ENCODE peak calls at places on chromosome 11, in five cellular contexts. L is GM23338, O is cardiac muscle cell, P is kidney, E is HCT116. H is an unnamed sample.

GRCh38 chr11:65862941-65863888 is 3.0 kb downstream of the MUS81 start:
- DNase-seq in L (no peak), O (no peak), P (peak; percentile 77), E (no peak), H (no peak)

GRCh38 chr11:44351898-44352498 is 42.1 kb upstream of the ALX4 start:
- DNase-seq in L (peak; percentile 58), O (no peak), P (no peak), E (peak; percentile 13), H (no peak)

GRCh38 chr11:76767659-76768058 is 15.5 kb upstream of the TSKU start:
- DNase-seq in L (no peak), O (no peak), P (no peak), E (no peak), H (no peak)

GRCh38 chr11:106159846-106160245 is 82.4 kb downstream of the AASDHPPT start:
- DNase-seq in L (no peak), O (peak; percentile 75), P (no peak), E (no peak), H (no peak)

GRCh38 chr11:76307416-76307815 is 73.5 kb downstream of the THAP12 start:
- DNase-seq in L (no peak), O (no peak), P (no peak), E (no peak), H (no peak)

GRCh38 chr11:102580185-102580951 is 44.8 kb downstream of the MMP20 start:
- DNase-seq in L (no peak), O (no peak), P (no peak), E (no peak), H (no peak)

GRCh38 chr11:83051760-83052671 is 19.7 kb downstream of the RAB30 start:
- DNase-seq in L (no peak), O (peak; percentile 91), P (no peak), E (no peak), H (no peak)

GRCh38 chr11:63660972-63661371 is 10.2 kb downstream of the ATL3 start:
- DNase-seq in L (no peak), O (no peak), P (no peak), E (no peak), H (no peak)

GRCh38 chr11:73983764-73984543 is 1.3 kb upstream of the UCP2 start:
- DNase-seq in L (no peak), O (no peak), P (peak; percentile 25), E (no peak), H (peak; percentile 40)

GRCh38 chr11:34977039-34977906 is 60.9 kb downstream of the PDHX start:
- DNase-seq in L (no peak), O (peak; percentile 54), P (no peak), E (peak; percentile 33), H (no peak)

GRCh38 chr11:67002297-67002913 is 20.5 kb upstream of the SYT12 start:
- DNase-seq in L (peak; percentile 79), O (no peak), P (no peak), E (no peak), H (no peak)

GRCh38 chr11:76288166-76288978 is 82.1 kb upstream of the WNT11 start:
- DNase-seq in L (no peak), O (no peak), P (no peak), E (no peak), H (peak; percentile 5)

GRCh38 chr11:124837491-124837856 is 27.8 kb upstream of the ROBO3 start:
- DNase-seq in L (peak; percentile 88), O (peak; percentile 90), P (no peak), E (peak; percentile 72), H (peak; percentile 82)

GRCh38 chr11:57649826-57650738 is at the start of gene YPEL4:
- DNase-seq in L (peak; percentile 69), O (peak; percentile 87), P (peak; percentile 85), E (no peak), H (peak; percentile 21)

GRCh38 chr11:100004541-100004940 is 682.5 kb upstream of the ARHGAP42 start:
- DNase-seq in L (no peak), O (peak; percentile 66), P (no peak), E (no peak), H (no peak)

GRCh38 chr11:102111787-102112653 is 1.8 kb downstream of the YAP1 start:
- DNase-seq in L (no peak), O (peak; percentile 89), P (no peak), E (peak; percentile 98), H (no peak)

GRCh38 chr11:61021661-61022212 is 50.3 kb downstream of the CD6 start:
- DNase-seq in L (peak; percentile 90), O (no peak), P (no peak), E (no peak), H (peak; percentile 60)

GRCh38 chr11:22449441-22449840 is 111.3 kb downstream of the SLC17A6 start:
- DNase-seq in L (peak; percentile 60), O (peak; percentile 25), P (no peak), E (no peak), H (no peak)

GRCh38 chr11:20192151-20192550 is 31.9 kb upstream of the DBX1 start:
- DNase-seq in L (no peak), O (no peak), P (no peak), E (no peak), H (no peak)

GRCh38 chr11:78961938-78962701 is 387.5 kb upstream of the NARS2 start:
- DNase-seq in L (peak; percentile 94), O (peak; percentile 67), P (peak; percentile 79), E (no peak), H (no peak)

GRCh38 chr11:61102667-61103491 is 590 bp downstream of the CD5 start:
- DNase-seq in L (no peak), O (no peak), P (no peak), E (no peak), H (no peak)

GRCh38 chr11:6333112-6333511 is 12.8 kb upstream of the CAVIN3 start:
- DNase-seq in L (no peak), O (no peak), P (no peak), E (no peak), H (no peak)

GRCh38 chr11:7413961-7414728 is 71.2 kb upstream of the OLFML1 start:
- DNase-seq in L (peak; percentile 40), O (no peak), P (no peak), E (no peak), H (no peak)

GRCh38 chr11:17578958-17579357 is 31.9 kb downstream of the OTOG start:
- DNase-seq in L (no peak), O (no peak), P (peak; percentile 40), E (no peak), H (no peak)

DNA sequence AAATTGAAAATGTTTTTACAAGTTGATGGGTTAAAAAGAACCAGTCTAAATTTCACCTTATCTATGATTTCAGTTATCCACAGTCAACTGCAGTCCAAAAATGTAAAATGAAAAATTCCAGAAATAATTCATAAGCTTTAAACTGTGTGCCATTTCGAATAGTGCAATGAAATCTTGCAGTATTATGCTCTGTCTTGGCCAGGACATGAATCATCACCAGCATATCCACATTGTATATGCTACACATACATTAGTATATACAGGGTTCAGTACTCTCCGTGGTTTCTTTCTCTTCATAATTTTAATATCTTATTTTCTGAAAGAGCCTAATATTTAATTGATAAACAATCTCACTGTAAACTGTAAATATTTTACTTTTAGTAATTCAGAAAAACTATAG is 45.9 kb downstream of the ARHGAP32 start:
- DNase-seq in L (no peak), O (peak; percentile 44), P (no peak), E (no peak), H (no peak)
- H3K4me1 ChIP-seq in L (peaks cover 30% of the 10 kb centered on the region), O (no peaks in the 10 kb centered on the region), P (no peaks in the 10 kb centered on the region), E (peaks cover 13% of the 10 kb centered on the region), H (no peaks in the 10 kb centered on the region)

DNA sequence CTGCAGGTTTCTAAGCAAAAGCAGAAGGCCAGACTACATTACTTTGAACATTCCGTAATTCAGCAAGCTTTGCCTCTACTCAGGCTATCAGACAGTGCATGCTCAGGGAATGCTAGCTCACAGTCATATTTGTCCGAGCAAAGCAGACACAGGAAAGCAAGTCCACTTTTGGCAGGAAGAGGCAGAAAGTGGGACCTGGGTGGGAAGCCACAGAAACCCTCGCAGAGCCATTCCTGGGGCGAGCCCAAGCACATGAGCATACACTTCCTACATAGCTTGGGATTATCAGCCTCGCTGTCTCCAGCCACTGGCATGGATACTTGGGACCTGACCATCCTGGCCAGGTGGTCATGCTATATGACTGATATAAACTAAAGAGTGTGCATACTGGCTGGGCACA is 113.3 kb downstream of the TRIM29 start:
- DNase-seq in L (no peak), O (no peak), P (no peak), E (no peak), H (no peak)
- TF ChIP-seq CTCF in L (no peak), O (no peak), P (no peak), E (no peak), H (no peak)

GRCh38 chr11:12932485-12932884 is 76.6 kb upstream of the RASSF10 start:
- DNase-seq in L (no peak), O (no peak), P (no peak), E (no peak), H (no peak)
- H3K4me1 ChIP-seq in L (no peaks in the 10 kb centered on the region), O (no peaks in the 10 kb centered on the region), P (no peaks in the 10 kb centered on the region), E (no peaks in the 10 kb centered on the region), H (no peaks in the 10 kb centered on the region)

GRCh38 chr11:92340839-92341238 is 116.2 kb downstream of the FAT3 start:
- DNase-seq in L (peak; percentile 87), O (peak; percentile 6), P (no peak), E (no peak), H (peak; percentile 3)
- TF ChIP-seq CTCF in L (peak; percentile 92), O (peak; percentile 27), P (no peak), E (peak; percentile 28), H (peak; percentile 72)

GRCh38 chr11:96037267-96037990 is 113.5 kb upstream of the MTMR2 start:
- DNase-seq in L (no peak), O (no peak), P (no peak), E (no peak), H (no peak)
- H3K4me1 ChIP-seq in L (peaks cover 7% of the 10 kb centered on the region), O (peaks cover 7% of the 10 kb centered on the region), P (peaks cover 10% of the 10 kb centered on the region), E (no peaks in the 10 kb centered on the region), H (no peaks in the 10 kb centered on the region)

DNA sequence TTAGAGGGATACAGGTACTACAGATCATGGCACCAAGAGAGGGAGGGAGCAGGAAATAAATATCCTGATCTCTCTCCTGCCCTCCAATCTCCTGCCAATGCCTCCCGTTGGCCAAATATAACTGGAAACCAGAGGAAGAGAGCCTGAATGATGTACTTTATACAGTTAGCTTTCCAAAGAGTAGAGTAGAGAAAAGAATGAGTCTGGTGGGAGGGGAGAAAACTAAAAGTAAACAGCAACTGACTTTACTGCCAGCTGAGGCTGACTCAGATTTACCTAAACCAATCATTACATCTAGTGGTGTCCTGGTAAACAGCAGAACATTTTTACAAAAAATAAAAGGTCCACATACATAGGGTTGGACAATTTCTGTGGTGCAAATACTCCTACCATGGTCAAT is 5.1 kb downstream of the MPZL3 start:
- DNase-seq in L (no peak), O (no peak), P (no peak), E (no peak), H (no peak)
- TF ChIP-seq CTCF in L (no peak), O (no peak), P (no peak), E (no peak), H (no peak)

DNA sequence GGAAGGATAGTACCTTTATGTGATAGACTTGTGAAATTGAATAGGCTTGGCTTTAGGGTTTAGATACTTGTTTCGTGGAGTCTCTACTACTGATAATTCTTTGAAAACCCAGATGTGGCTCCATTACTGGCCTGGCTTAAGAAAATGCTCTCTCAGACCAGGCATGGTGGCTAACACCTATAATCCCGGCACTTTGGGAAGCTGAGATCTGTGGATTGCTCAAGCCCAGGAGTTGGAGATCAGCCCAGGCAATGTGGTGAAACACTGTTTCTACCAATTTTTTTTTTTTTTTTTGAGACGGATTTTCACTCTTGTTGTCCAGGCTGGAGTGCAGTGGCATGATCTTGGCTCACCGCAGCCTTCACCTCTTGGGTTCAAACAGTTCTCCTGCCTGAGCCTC is 40.9 kb downstream of the ATG13 start:
- DNase-seq in L (no peak), O (peak; percentile 92), P (no peak), E (no peak), H (no peak)
- H3K4me1 ChIP-seq in L (no peaks in the 10 kb centered on the region), O (no peaks in the 10 kb centered on the region), P (no peaks in the 10 kb centered on the region), E (no peaks in the 10 kb centered on the region), H (no peaks in the 10 kb centered on the region)

H was measured in OCI-LY7.